ENCODE peak calls at places on chromosomes 2 and 18, in five cellular contexts. O is GM12865, Q is epithelial cell of esophagus, V is transverse colon, A is keratinocyte. M is an unnamed sample.

GRCh38 chr2:17313261-17313660 is 205.0 kb downstream of the RAD51AP2 start:
- DNase-seq in V (no peak), A (no peak), Q (no peak), O (no peak), M (no peak)

GRCh38 chr2:208101716-208102631 is 22.4 kb downstream of the CRYGD start:
- DNase-seq in V (no peak), O (no peak), A (no peak), Q (peak), M (no peak)

GRCh38 chr2:200300650-200301314 is 5.7 kb upstream of the SPATS2L start:
- DNase-seq in O (no peak), A (peak), V (no peak), Q (peak), M (no peak)

GRCh38 chr18:51196811-51197660 is 445 bp downstream of the MEX3C start:
- DNase-seq in V (peak), O (peak), A (no peak), Q (peak), M (peak)

GRCh38 chr2:241082338-241083090 is 19.6 kb downstream of the MTERF4 start:
- DNase-seq in Q (no peak), V (no peak), A (no peak), O (no peak), M (no peak)

GRCh38 chr2:240895656-240896388 is at the start of gene MAB21L4:
- DNase-seq in O (no peak), A (no peak), V (no peak), Q (peak), M (no peak)

GRCh38 chr2:104944495-104944894 is 90.6 kb downstream of the POU3F3 start:
- DNase-seq in A (no peak), O (no peak), V (no peak), Q (peak), M (no peak)

GRCh38 chr2:13481201-13481600 is 764.5 kb downstream of the TRIB2 start:
- DNase-seq in V (no peak), O (no peak), Q (peak), A (no peak), M (no peak)

GRCh38 chr2:99572380-99572779 is 82.6 kb upstream of the REV1 start:
- DNase-seq in Q (peak), V (no peak), O (no peak), A (no peak), M (no peak)

GRCh38 chr2:104404546-104404945 is 449.4 kb upstream of the POU3F3 start:
- DNase-seq in O (no peak), Q (no peak), A (no peak), V (no peak), M (no peak)

GRCh38 chr2:148253716-148254115 is 232.8 kb downstream of the MBD5 start:
- DNase-seq in O (peak), V (no peak), A (peak), Q (peak), M (no peak)

GRCh38 chr2:200453853-200454524 is 55.9 kb downstream of the KCTD18 start:
- DNase-seq in V (no peak), O (no peak), Q (no peak), A (no peak), M (no peak)

GRCh38 chr2:170530284-170530745 is 184.8 kb upstream of the SP5 start:
- DNase-seq in Q (peak), A (no peak), V (peak), O (no peak), M (peak)

GRCh38 chr2:58427572-58428285 is 186.6 kb upstream of the FANCL start:
- DNase-seq in A (no peak), V (no peak), O (peak), Q (peak), M (peak)

GRCh38 chr2:233713262-233713615 is 532 bp downstream of the UGT1A5 start:
- DNase-seq in V (no peak), Q (no peak), A (no peak), O (no peak), M (no peak)

GRCh38 chr2:190948671-190949070 is 65.3 kb downstream of the STAT1 start:
- DNase-seq in Q (peak), A (no peak), V (no peak), O (no peak), M (no peak)

GRCh38 chr2:205775091-205775876 is 93.0 kb downstream of the NRP2 start:
- DNase-seq in A (peak), Q (peak), O (peak), V (no peak), M (no peak)

GRCh38 chr18:7452331-7452730 is 114.8 kb upstream of the PTPRM start:
- DNase-seq in V (no peak), A (no peak), Q (peak), O (no peak), M (peak)

DNA sequence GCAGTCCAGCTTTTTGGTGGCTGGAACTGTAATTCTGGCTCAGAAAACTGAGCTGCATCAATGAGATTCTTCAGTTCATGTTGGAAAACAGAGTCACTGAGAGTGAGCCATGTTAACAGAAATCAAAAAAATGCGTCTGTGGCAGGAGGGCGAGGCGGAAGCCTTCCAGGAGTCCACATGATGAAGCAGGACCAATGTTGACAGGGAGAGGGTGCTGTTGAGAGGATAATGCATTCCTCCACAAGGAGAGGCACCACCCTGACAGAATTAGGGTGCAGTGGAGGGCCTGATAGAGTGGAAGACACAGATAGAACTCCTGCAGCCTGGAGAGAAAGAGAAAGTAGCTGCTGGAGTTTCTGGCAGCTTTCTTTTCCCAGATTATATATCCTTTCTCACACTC is 111.5 kb downstream of the MGAT5 start:
- DNase-seq in O (peak), A (no peak), Q (peak), V (no peak), M (no peak)
- TF ChIP-seq CTCF in O (peak), A (peak), Q (peak), V (no peak), M (no peak)

GRCh38 chr2:65070172-65070830 is 14.1 kb downstream of the CEP68 start:
- DNase-seq in V (peak), Q (peak), A (no peak), O (no peak), M (no peak)
- TF ChIP-seq CTCF in V (peak), Q (no peak), A (peak), O (no peak), M (no peak)

GRCh38 chr2:27024188-27024587 is 8.6 kb upstream of the TMEM214 start:
- DNase-seq in O (no peak), Q (no peak), V (no peak), A (no peak), M (peak)
- TF ChIP-seq CTCF in O (no peak), Q (no peak), V (no peak), A (no peak), M (peak)

DNA sequence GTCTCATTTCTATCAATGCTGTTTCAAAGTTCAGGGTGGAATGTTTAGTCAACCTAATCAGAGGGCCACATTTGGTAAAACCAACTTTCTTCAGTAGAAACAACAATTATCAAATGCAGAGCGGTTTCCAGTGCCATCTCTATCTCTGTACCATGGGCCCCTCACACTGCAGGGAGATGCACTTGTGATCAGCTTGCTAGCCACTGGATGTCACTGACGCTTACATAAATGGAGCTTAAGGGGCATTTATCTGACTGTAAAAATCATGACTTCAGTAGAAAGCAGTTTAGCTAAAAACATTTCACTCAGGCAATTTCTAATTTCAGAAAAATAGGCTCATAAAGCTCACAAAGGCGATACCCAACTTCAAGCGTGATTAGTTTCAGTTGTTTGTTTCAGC is 678.0 kb downstream of the ZEB2 start:
- DNase-seq in O (no peak), V (no peak), A (no peak), Q (peak), M (no peak)
- TF ChIP-seq CTCF in O (no peak), V (no peak), A (no peak), Q (peak), M (no peak)

DNA sequence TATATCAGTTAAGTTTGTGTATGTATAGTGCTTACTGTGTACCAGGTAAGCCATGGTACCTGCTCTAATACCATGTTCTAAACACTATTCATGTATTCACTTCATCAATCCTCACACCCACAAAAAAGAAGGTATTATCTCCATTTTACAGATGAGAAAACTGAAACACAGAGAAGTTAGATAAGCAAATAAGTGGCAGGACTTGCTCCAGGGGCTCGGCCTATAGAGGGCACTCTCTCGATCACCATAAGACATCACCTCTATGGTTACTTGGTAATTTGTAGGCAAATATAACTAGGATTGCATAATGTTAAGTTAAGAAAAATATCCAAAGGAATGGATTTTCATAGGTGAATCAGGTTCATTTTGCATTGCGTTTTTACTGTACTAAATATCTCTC is 118.1 kb upstream of the FN1 start:
- DNase-seq in A (no peak), O (peak), Q (peak), V (no peak), M (no peak)
- TF ChIP-seq CTCF in A (no peak), O (peak), Q (peak), V (no peak), M (no peak)

M was measured in glutamatergic neuron.